ENCODE peak calls at places on chromosomes 6 and 20, in eight cellular contexts. Q is lower lobe of right lung, E is sigmoid colon, R is dorsolateral prefrontal cortex, V is B cell, U is endothelial cell, D is AG09309, J is omental fat pad. F is an unnamed sample.
A peak's percentile ranks its signal among the peaks of the same experiment; 100 is the strongest.

GRCh38 chr6:84137989-84138575 is 89.4 kb downstream of the CEP162 start:
- DNase-seq in U (no peak), D (no peak), V (no peak), R (no peak), J (no peak), E (no peak), Q (no peak), F (no peak)

GRCh38 chr6:146498309-146498708 is 45.3 kb upstream of the RAB32 start:
- DNase-seq in D (no peak), Q (no peak), R (no peak), U (no peak), J (no peak), E (no peak), V (no peak), F (no peak)

GRCh38 chr6:154520280-154520679 is 9.8 kb upstream of the CNKSR3 start:
- DNase-seq in U (no peak), Q (no peak), D (no peak), J (no peak), E (no peak), V (no peak), R (no peak), F (no peak)

GRCh38 chr6:7006536-7007191 is 101.1 kb upstream of the RREB1 start:
- DNase-seq in Q (no peak), V (no peak), R (no peak), E (no peak), D (no peak), J (no peak), U (no peak), F (no peak)

GRCh38 chr20:58900292-58900931 is 47.9 kb downstream of the GNAS start:
- DNase-seq in E (no peak), V (no peak), J (no peak), U (no peak), R (no peak), D (no peak), Q (no peak), F (no peak)

GRCh38 chr6:16437095-16437494 is 198.7 kb downstream of the GMPR start:
- DNase-seq in U (no peak), R (no peak), E (no peak), V (no peak), J (no peak), Q (no peak), D (no peak), F (no peak)

GRCh38 chr6:73579389-73579788 is 58.6 kb upstream of the EEF1A1 start:
- DNase-seq in R (no peak), U (no peak), J (no peak), V (no peak), D (no peak), E (no peak), Q (no peak), F (no peak)

GRCh38 chr6:70547313-70547712 is 19.4 kb upstream of the SDHAF4 start:
- DNase-seq in R (no peak), D (peak; percentile 35), J (no peak), E (no peak), V (no peak), Q (no peak), U (no peak), F (no peak)

GRCh38 chr6:137736048-137736846 is 130.8 kb upstream of the TNFAIP3 start:
- DNase-seq in V (no peak), D (no peak), R (no peak), Q (no peak), J (no peak), U (no peak), E (no peak), F (no peak)
- TF ChIP-seq CTCF in V (no peak), D (no peak), R (no peak), Q (no peak), J (no peak), U (no peak), E (no peak), F (no peak)

GRCh38 chr20:36726168-36726567 is 19.7 kb downstream of the NDRG3 start:
- DNase-seq in U (no peak), Q (no peak), E (no peak), R (no peak), V (no peak), J (no peak), D (no peak), F (no peak)

GRCh38 chr20:36732456-36732855 is 13.4 kb downstream of the NDRG3 start:
- DNase-seq in U (no peak), R (no peak), D (no peak), Q (no peak), E (no peak), J (no peak), V (no peak), F (no peak)

DNA sequence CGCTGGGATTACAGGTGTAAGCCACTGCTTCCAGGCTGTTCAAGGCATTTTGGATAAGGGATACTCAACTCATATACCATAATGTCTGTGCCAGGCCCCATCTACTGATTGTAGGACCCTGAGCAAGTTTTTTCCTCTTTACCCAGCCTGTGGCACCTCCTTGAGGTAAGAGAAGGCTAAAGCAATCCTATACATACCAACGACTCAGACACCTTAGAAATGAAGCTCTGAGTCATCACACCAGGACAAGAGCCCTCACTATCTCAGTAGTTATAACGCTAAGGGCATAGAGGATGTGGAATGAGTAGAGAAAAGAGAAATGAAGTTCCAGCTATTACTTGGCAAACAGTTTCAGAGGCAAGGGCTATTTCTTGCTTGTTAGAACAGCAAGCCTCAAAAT is 16.9 kb downstream of the NDRG3 start:
- DNase-seq in D (no peak), R (no peak), U (no peak), J (no peak), E (no peak), Q (no peak), V (no peak), F (no peak)
- TF ChIP-seq CTCF in D (no peak), R (no peak), U (no peak), J (no peak), E (no peak), Q (no peak), V (no peak), F (no peak)

GRCh38 chr6:89643411-89643810 is 4.9 kb upstream of the LYRM2 start:
- DNase-seq in J (no peak), E (no peak), V (no peak), R (no peak), Q (no peak), D (no peak), U (no peak), F (no peak)

GRCh38 chr6:89640804-89641203 is 2.3 kb upstream of the LYRM2 start:
- DNase-seq in Q (no peak), R (no peak), J (no peak), E (no peak), U (no peak), D (peak; percentile 14), V (no peak), F (no peak)

GRCh38 chr6:89637960-89638319 is 607 bp downstream of the LYRM2 start:
- DNase-seq in Q (no peak), R (no peak), U (no peak), D (no peak), E (no peak), V (no peak), J (no peak), F (no peak)

DNA sequence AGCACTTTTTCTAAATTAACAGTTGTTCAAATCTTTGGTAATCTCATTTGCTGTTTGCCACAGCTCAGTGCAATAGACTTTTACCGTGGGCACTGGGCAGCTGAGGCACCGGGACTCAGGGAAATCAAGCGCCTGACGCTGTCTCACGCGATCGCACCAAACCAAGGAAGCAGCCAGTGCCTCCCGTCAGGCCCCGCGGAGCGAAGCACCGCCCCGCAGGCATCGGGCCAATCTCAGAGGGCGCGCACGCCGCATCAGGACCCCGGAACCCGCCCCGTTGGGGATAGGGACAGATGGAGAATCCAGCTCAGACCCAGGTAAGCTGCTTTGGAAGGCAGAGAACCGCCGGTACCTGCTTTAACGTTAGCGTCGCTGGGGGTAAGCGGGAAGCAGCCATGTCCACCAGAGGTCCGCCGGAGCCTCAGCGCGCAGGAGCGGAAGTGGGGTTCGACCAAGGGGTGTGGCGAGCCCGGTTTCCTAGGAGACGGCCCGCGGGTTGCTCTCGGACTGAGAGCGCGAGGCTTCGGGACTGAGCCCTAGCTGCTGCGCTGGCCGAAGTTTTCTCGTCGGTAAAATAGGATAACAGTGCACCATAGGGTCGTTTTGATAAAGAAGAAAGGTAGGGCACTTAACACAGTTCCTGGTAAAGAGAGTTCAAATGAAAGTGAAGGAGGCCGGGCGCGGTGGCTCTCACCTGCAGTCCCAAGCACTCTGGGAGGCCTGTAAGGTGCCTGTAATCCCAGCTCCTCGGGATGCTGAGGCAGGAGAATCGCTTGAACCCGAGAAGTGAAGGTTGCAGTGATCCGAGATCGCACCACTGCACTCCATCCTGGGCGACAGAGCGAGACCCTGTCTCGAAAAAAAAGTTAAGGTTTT is at the start of gene LYRM2:
- DNase-seq in E (peak; percentile 98), Q (peak; percentile 97), V (peak; percentile 85), J (peak; percentile 72), R (peak; percentile 96), U (peak; percentile 92), D (peak; percentile 55), F (peak; percentile 90)
- TF ChIP-seq CTCF in E (no peak), Q (no peak), V (no peak), J (no peak), R (peak; percentile 31), U (no peak), D (no peak), F (no peak)

GRCh38 chr6:90284745-90285481 is 11.7 kb downstream of the BACH2 start:
- DNase-seq in V (no peak), E (no peak), Q (no peak), D (no peak), R (no peak), J (no peak), U (no peak), F (no peak)

GRCh38 chr6:90285611-90286381 is 10.8 kb downstream of the BACH2 start:
- DNase-seq in Q (peak; percentile 78), R (peak; percentile 81), J (peak; percentile 45), U (peak; percentile 34), D (peak; percentile 53), E (peak; percentile 86), V (peak; percentile 50), F (peak; percentile 53)

GRCh38 chr6:90288404-90288803 is 8.2 kb downstream of the BACH2 start:
- DNase-seq in D (no peak), U (no peak), Q (no peak), V (no peak), E (no peak), J (no peak), R (no peak), F (no peak)

GRCh38 chr6:90286884-90287488 is 9.7 kb downstream of the BACH2 start:
- DNase-seq in Q (no peak), U (peak; percentile 57), D (no peak), E (no peak), V (peak; percentile 35), J (no peak), R (no peak), F (no peak)

GRCh38 chr6:90284236-90284744 is 12.4 kb downstream of the BACH2 start:
- DNase-seq in D (peak; percentile 59), E (no peak), V (no peak), U (no peak), Q (no peak), R (no peak), J (no peak), F (peak; percentile 31)
- TF ChIP-seq CTCF in D (peak; percentile 9), E (no peak), V (no peak), U (no peak), Q (no peak), R (no peak), J (no peak), F (no peak)